ENCODE peak calls at places on chromosomes 3 and 15, in seven cellular contexts. D is CD4-positive, CD25-positive, alpha-beta regulatory T cell; V is mammary epithelial cell; I is body of pancreas; Y is psoas muscle; C is CD8-positive, alpha-beta memory T cell; L is cardiac muscle cell. T is an unnamed sample.
A peak's percentile ranks its signal among the peaks of the same experiment; 100 is the strongest.

GRCh38 chr3:144643778-144644191 is 672.2 kb downstream of the DIPK2A start:
- DNase-seq in Y (no peak), V (no peak), I (peak; percentile 3), C (no peak), D (no peak), L (peak; percentile 18), T (peak; percentile 75)

GRCh38 chr3:399647-400046 is 203.1 kb downstream of the CHL1 start:
- DNase-seq in L (no peak), I (no peak), V (no peak), Y (no peak), C (no peak), D (no peak), T (no peak)

GRCh38 chr15:64045774-64046346 is 425 bp downstream of the DAPK2 start:
- DNase-seq in C (peak; percentile 13), I (no peak), V (no peak), Y (peak; percentile 62), D (no peak), L (no peak), T (peak; percentile 62)

GRCh38 chr3:139202226-139202958 is 141.4 kb upstream of the MRPS22 start:
- DNase-seq in C (no peak), D (no peak), Y (no peak), L (peak; percentile 78), V (peak; percentile 53), I (peak; percentile 82), T (no peak)

GRCh38 chr3:197959891-197960693 is at the start of gene LMLN:
- DNase-seq in C (peak; percentile 95), V (peak; percentile 96), I (peak; percentile 97), L (peak; percentile 96), Y (peak; percentile 98), D (peak; percentile 93), T (peak; percentile 98)

GRCh38 chr3:119964294-119964693 is 130.0 kb downstream of the GSK3B start:
- DNase-seq in I (no peak), C (no peak), D (no peak), L (no peak), V (no peak), Y (no peak), T (no peak)

GRCh38 chr15:48592221-48592731 is 53.2 kb downstream of the FBN1 start:
- DNase-seq in I (no peak), V (peak; percentile 60), C (no peak), L (no peak), D (no peak), Y (no peak), T (no peak)

GRCh38 chr15:66075947-66076346 is 177.6 kb downstream of the MEGF11 start:
- DNase-seq in Y (no peak), C (no peak), L (no peak), V (no peak), I (no peak), D (no peak), T (no peak)

GRCh38 chr15:40312370-40313158 is 4.8 kb upstream of the PLCB2 start:
- DNase-seq in D (no peak), I (peak; percentile 80), C (no peak), L (no peak), Y (no peak), V (no peak), T (no peak)

GRCh38 chr3:133377396-133377795 is 22.5 kb upstream of the BFSP2 start:
- DNase-seq in D (no peak), L (peak; percentile 53), C (no peak), I (no peak), V (peak; percentile 42), Y (no peak), T (no peak)

GRCh38 chr15:27358751-27359434 is 387.9 kb downstream of the GABRG3 start:
- DNase-seq in L (peak; percentile 61), Y (no peak), C (no peak), D (no peak), V (no peak), I (peak; percentile 13), T (no peak)

GRCh38 chr3:155809181-155809580 is 3.1 kb upstream of the C3orf33 start:
- DNase-seq in D (no peak), I (no peak), C (no peak), V (peak; percentile 29), L (no peak), Y (no peak), T (no peak)

GRCh38 chr3:29637093-29637492 is 356.2 kb downstream of the RBMS3 start:
- DNase-seq in L (no peak), D (no peak), V (no peak), I (no peak), Y (no peak), C (no peak), T (no peak)

GRCh38 chr15:89792106-89792805 is 16.1 kb downstream of the MESP2 start:
- DNase-seq in Y (peak; percentile 43), I (no peak), C (no peak), L (no peak), V (no peak), D (no peak), T (no peak)

GRCh38 chr3:56621686-56622085 is 61.4 kb downstream of the TASOR start:
- DNase-seq in I (peak; percentile 55), Y (no peak), D (no peak), C (no peak), L (no peak), V (peak; percentile 52), T (no peak)

GRCh38 chr15:64855206-64856000 is 13.7 kb downstream of the PLEKHO2 start:
- DNase-seq in V (peak; percentile 20), C (no peak), Y (no peak), D (no peak), I (no peak), L (no peak), T (no peak)

GRCh38 chr3:25257026-25257425 is 171.0 kb upstream of the RARB start:
- DNase-seq in V (peak; percentile 1), L (no peak), I (no peak), C (no peak), Y (no peak), D (no peak), T (peak; percentile 69)

GRCh38 chr3:42377681-42378080 is 32.7 kb downstream of the LYZL4 start:
- DNase-seq in C (no peak), D (no peak), V (no peak), I (no peak), L (no peak), Y (no peak), T (no peak)

GRCh38 chr15:95895510-95895909 is 435.0 kb upstream of the NR2F2 start:
- DNase-seq in L (no peak), V (no peak), I (no peak), D (no peak), Y (no peak), C (no peak), T (no peak)

GRCh38 chr15:79209116-79209515 is 73.4 kb upstream of the ANKRD34C start:
- DNase-seq in Y (no peak), I (no peak), L (peak; percentile 45), D (no peak), C (no peak), V (no peak), T (no peak)
- H3K36me3 ChIP-seq in Y (no peaks in the 10 kb centered on the region), I (no peaks in the 10 kb centered on the region), L (no peaks in the 10 kb centered on the region), D (no peaks in the 10 kb centered on the region), C (no peaks in the 10 kb centered on the region), V (no peaks in the 10 kb centered on the region), T (no peaks in the 10 kb centered on the region)

DNA sequence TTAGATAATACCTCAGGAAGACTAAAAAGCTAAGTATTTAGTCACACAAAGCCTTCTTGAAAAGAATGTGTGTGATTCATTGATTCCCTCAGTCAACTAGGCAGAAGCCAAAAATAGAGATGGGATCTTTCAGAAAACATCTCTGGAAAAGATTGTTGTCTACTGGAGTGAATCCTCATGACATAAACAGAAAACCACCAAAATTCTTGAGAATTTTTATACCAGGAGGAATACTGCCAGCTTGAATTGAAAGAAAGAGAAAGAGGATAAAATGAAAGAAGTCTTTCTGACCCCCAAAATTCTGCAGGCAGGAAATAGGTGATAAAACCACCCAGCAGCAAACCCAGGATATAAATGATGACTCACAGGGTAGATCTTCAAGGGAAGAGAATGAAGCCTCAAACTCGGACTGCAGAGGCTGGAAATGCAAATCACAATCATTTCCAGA is 363.1 kb upstream of the PLSCR5 start:
- DNase-seq in Y (no peak), D (no peak), V (peak; percentile 16), C (no peak), I (no peak), L (no peak), T (peak; percentile 57)
- H3K4me3 ChIP-seq in Y (no peak overlapping the region), D (no peak overlapping the region), V (no peak overlapping the region), C (no peak overlapping the region), I (no peak overlapping the region), L (no peak overlapping the region), T (peak overlapping the region; percentile 8)

GRCh38 chr3:21405671-21406667 is 345.0 kb downstream of the ZNF385D start:
- DNase-seq in I (no peak), Y (peak; percentile 47), L (no peak), D (no peak), V (no peak), C (no peak), T (no peak)
- H3K9me3 ChIP-seq in I (no peaks in the 10 kb centered on the region), Y (peaks cover 6% of the 10 kb centered on the region), L (no peaks in the 10 kb centered on the region), D (peaks cover 2% of the 10 kb centered on the region), V (no peaks in the 10 kb centered on the region), C (no peaks in the 10 kb centered on the region), T (no peaks in the 10 kb centered on the region)

DNA sequence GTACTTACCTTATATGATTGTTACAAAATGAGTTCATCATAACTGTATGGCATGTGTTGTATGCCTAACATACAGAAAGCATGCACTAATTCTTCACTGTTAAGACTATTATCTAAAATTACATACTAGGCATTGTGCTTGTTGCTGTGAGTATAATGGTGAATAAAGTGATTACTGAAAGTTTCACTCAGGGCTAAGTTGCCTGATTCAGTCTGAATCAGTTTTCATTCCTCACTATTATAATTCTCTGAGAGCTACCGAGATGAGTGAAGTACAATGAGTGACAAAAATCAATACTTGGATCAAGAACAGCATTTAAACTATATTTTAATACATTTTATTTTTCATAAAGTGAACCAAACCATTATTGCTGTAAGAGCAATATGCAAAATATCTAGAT is 7.5 kb upstream of the GCSAM start:
- DNase-seq in I (no peak), Y (no peak), V (no peak), D (no peak), L (no peak), C (no peak), T (no peak)
- H3K36me3 ChIP-seq in I (no peaks in the 10 kb centered on the region), Y (no peaks in the 10 kb centered on the region), V (no peaks in the 10 kb centered on the region), D (no peaks in the 10 kb centered on the region), L (no peaks in the 10 kb centered on the region), C (no peaks in the 10 kb centered on the region), T (no peaks in the 10 kb centered on the region)

T was measured in MG63.